ENCODE peak calls at places on chromosomes 16 and 17, in eight cellular contexts. Y is body of pancreas, L is iPS DF 6.9, J is uterus, S is cardiac muscle cell, U is NT2/D1, W is hepatocyte, H is gastrocnemius medialis. Z is an unnamed sample. For H3K4me1, the result is how much of the 10 kb centered on the place peaks cover.

GRCh38 chr17:7673239-7673638 is 14.1 kb downstream of the TP53 start:
- DNase-seq in W (no peak), H (no peak), J (no peak), U (no peak), L (no peak), Y (peak), S (no peak), Z (peak)

GRCh38 chr16:71610936-71611871 is 14.8 kb upstream of the MARVELD3 start:
- DNase-seq in Y (peak), H (no peak), L (peak), W (peak), S (peak), J (no peak), U (peak), Z (peak)

GRCh38 chr16:72473631-72474030 is 301.7 kb upstream of the PMFBP1 start:
- DNase-seq in H (no peak), L (no peak), J (no peak), W (no peak), S (no peak), U (no peak), Y (no peak), Z (no peak)

GRCh38 chr17:20989481-20989880 is 53.3 kb downstream of the USP22 start:
- DNase-seq in Y (no peak), U (no peak), L (no peak), S (no peak), J (no peak), H (no peak), W (no peak), Z (no peak)

GRCh38 chr17:18280766-18281165 is 20.3 kb downstream of the MIEF2 start:
- DNase-seq in W (peak), U (no peak), S (no peak), L (no peak), Y (no peak), H (no peak), J (no peak), Z (no peak)

GRCh38 chr17:58265902-58266875 is 14.5 kb downstream of the MPO start:
- DNase-seq in U (no peak), H (no peak), W (no peak), L (no peak), Y (no peak), J (no peak), S (no peak), Z (no peak)

GRCh38 chr16:64144612-64145011 is 977.3 kb downstream of the CDH11 start:
- DNase-seq in L (no peak), W (peak), S (no peak), H (no peak), U (no peak), J (no peak), Y (no peak), Z (no peak)

GRCh38 chr17:18267927-18268711 is 7.7 kb downstream of the MIEF2 start:
- DNase-seq in S (peak), W (peak), L (no peak), J (no peak), U (peak), H (no peak), Y (no peak), Z (no peak)

GRCh38 chr16:58128721-58129096 is 472 bp downstream of the CFAP20 start:
- DNase-seq in S (peak), Y (no peak), W (peak), H (no peak), L (no peak), U (no peak), J (no peak), Z (no peak)

GRCh38 chr17:83037084-83037950 is 42.1 kb upstream of the METRNL start:
- DNase-seq in S (no peak), J (no peak), W (no peak), U (no peak), Y (no peak), L (no peak), H (no peak), Z (no peak)

GRCh38 chr16:27486344-27486743 is 63.4 kb downstream of the GTF3C1 start:
- DNase-seq in S (no peak), L (no peak), W (no peak), U (no peak), Y (no peak), H (no peak), J (no peak), Z (no peak)

GRCh38 chr16:4052801-4053662 is 63.2 kb downstream of the ADCY9 start:
- DNase-seq in U (no peak), L (no peak), J (no peak), W (no peak), S (peak), H (peak), Y (peak), Z (peak)

GRCh38 chr17:59754547-59754946 is 47.1 kb downstream of the VMP1 start:
- DNase-seq in J (no peak), H (no peak), U (no peak), Y (no peak), W (peak), L (no peak), S (no peak), Z (no peak)

GRCh38 chr17:45319239-45319703 is 2.5 kb upstream of the MAP3K14 start:
- DNase-seq in J (no peak), U (no peak), W (peak), L (no peak), Y (no peak), H (no peak), S (no peak), Z (peak)

GRCh38 chr17:81582769-81583168 is 30.6 kb upstream of the FAAP100 start:
- DNase-seq in U (no peak), S (no peak), H (no peak), Y (no peak), L (no peak), W (no peak), J (no peak), Z (no peak)

GRCh38 chr17:21287703-21288449 is 3.4 kb downstream of the MAP2K3 start:
- DNase-seq in Y (peak), J (peak), L (no peak), H (peak), U (no peak), W (peak), S (no peak), Z (peak)

GRCh38 chr17:78970834-78971763 is 8.6 kb downstream of the LGALS3BP start:
- DNase-seq in Y (peak), H (peak), J (peak), U (peak), L (no peak), S (peak), W (peak), Z (peak)

GRCh38 chr17:78971764-78972506 is 7.8 kb downstream of the LGALS3BP start:
- DNase-seq in W (no peak), L (no peak), S (no peak), H (no peak), Y (no peak), J (no peak), U (no peak), Z (no peak)

GRCh38 chr17:78973196-78973595 is 6.5 kb downstream of the LGALS3BP start:
- DNase-seq in H (no peak), Y (no peak), S (peak), J (peak), L (no peak), U (no peak), W (peak), Z (no peak)

GRCh38 chr17:78973792-78974520 is 5.8 kb downstream of the LGALS3BP start:
- DNase-seq in H (no peak), J (no peak), S (no peak), L (no peak), Y (no peak), W (peak), U (no peak), Z (no peak)

DNA sequence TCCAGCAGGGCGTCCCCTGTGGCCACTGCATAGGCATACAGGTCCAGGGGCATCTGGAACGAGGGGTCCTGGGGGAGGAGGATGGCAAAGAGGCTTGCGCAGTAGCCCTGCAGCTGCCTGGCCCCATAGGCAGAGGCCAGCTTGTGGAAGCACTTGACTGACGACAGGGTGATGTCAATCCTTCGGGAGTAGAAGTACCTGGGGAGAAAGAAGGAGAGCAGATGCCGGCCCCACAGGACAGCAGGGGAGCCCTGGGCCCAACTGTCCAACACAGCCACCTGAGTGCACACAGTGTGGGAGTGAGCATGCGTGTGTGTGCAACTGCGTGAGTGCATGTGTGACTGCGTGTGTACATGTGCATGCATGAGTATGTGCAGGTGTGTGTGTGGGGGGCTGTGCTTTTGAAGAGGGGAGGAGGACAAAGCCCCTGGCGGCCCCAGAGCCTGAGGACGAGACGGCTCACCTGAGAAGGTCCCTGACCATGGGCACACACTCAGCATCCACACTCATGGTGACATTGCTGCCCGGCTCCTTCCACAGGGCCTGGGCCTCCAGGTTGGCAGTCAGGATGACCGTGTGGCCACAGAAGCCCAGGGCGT is 7.1 kb downstream of the LGALS3BP start:
- DNase-seq in J (no peak), H (no peak), L (no peak), Y (no peak), W (no peak), U (no peak), S (no peak), Z (no peak)
- H3K4me1 ChIP-seq in J (under half), H (under half), L (under half), Y (under half), W (under half), U (under half), S (under half), Z (under half)

GRCh38 chr16:82067042-82067809 is 32.2 kb downstream of the HSD17B2 start:
- DNase-seq in H (no peak), U (no peak), Y (no peak), L (no peak), S (no peak), J (peak), W (no peak), Z (no peak)
- H3K4me1 ChIP-seq in H (under half), U (under half), Y (under half), L (under half), S (under half), J (under half), W (under half), Z (under half)

GRCh38 chr16:17382949-17383348 is 87.8 kb downstream of the XYLT1 start:
- DNase-seq in J (no peak), U (no peak), S (no peak), W (no peak), H (no peak), L (no peak), Y (peak), Z (peak)
- H3K4me1 ChIP-seq in J (under half), U (under half), S (half or more), W (under half), H (under half), L (under half), Y (under half), Z (under half)

GRCh38 chr17:42562845-42563509 is 1.0 kb downstream of the COASY start:
- DNase-seq in Y (peak), H (no peak), S (no peak), W (no peak), J (no peak), U (no peak), L (no peak), Z (no peak)
- H3K4me1 ChIP-seq in Y (under half), H (under half), S (under half), W (under half), J (under half), U (under half), L (under half), Z (under half)

GRCh38 chr17:38883592-38884526 is 14.0 kb downstream of the LASP1 start:
- DNase-seq in H (no peak), J (no peak), S (no peak), W (peak), L (no peak), U (no peak), Y (no peak), Z (no peak)
- H3K4me1 ChIP-seq in H (half or more), J (under half), S (under half), W (half or more), L (under half), U (under half), Y (half or more), Z (under half)

GRCh38 chr16:24822974-24823373 is 22.8 kb upstream of the SLC5A11 start:
- DNase-seq in L (no peak), U (no peak), S (no peak), Y (no peak), J (no peak), H (no peak), W (no peak), Z (no peak)
- H3K4me1 ChIP-seq in L (under half), U (under half), S (under half), Y (under half), J (under half), H (under half), W (under half), Z (under half)

Z was measured in small intestine.